ENCODE peak calls at places on chromosomes 12 and 14, in four cellular contexts. One of them, this sample, is unnamed.

GRCh38 chr14:100682749-100683148 is 43.9 kb upstream of the DLK1 start:
- DNase-seq in neuronal stem cell: no peak
- DNase-seq in H1: no peak
- DNase-seq in IMR-90: no peak
- DNase-seq in this sample: no peak

GRCh38 chr12:76611533-76611932 is 52.0 kb upstream of the OSBPL8 start:
- DNase-seq in H1: no peak
- DNase-seq in neuronal stem cell: no peak
- DNase-seq in IMR-90: peak
- DNase-seq in this sample: no peak

GRCh38 chr12:118694128-118694775 is 287.1 kb upstream of the SRRM4 start:
- DNase-seq in H1: no peak
- DNase-seq in IMR-90: no peak
- DNase-seq in neuronal stem cell: no peak
- DNase-seq in this sample: no peak

GRCh38 chr14:95063391-95063790 is 93.9 kb downstream of the DICER1 start:
- DNase-seq in H1: no peak
- DNase-seq in IMR-90: no peak
- DNase-seq in neuronal stem cell: no peak
- DNase-seq in this sample: no peak

GRCh38 chr14:53190938-53191337 is 37.8 kb upstream of the DDHD1 start:
- DNase-seq in IMR-90: peak
- DNase-seq in neuronal stem cell: no peak
- DNase-seq in H1: no peak
- DNase-seq in this sample: no peak

GRCh38 chr12:113088037-113088436 is 31.5 kb downstream of the DTX1 start:
- DNase-seq in IMR-90: no peak
- DNase-seq in neuronal stem cell: no peak
- DNase-seq in H1: no peak
- DNase-seq in this sample: no peak

GRCh38 chr14:36767603-36768281 is 106.1 kb downstream of the PAX9 start:
- DNase-seq in H1: no peak
- DNase-seq in neuronal stem cell: no peak
- DNase-seq in IMR-90: no peak
- DNase-seq in this sample: no peak

GRCh38 chr12:47949441-47950341 is 13.7 kb upstream of the TMEM106C start:
- DNase-seq in IMR-90: peak
- DNase-seq in H1: peak
- DNase-seq in neuronal stem cell: peak
- DNase-seq in this sample: peak

GRCh38 chr12:63978519-63978918 is 134.0 kb downstream of the SRGAP1 start:
- DNase-seq in neuronal stem cell: no peak
- DNase-seq in H1: no peak
- DNase-seq in IMR-90: peak
- DNase-seq in this sample: no peak

GRCh38 chr12:75853621-75854020 is 178.0 kb downstream of the PHLDA1 start:
- DNase-seq in IMR-90: no peak
- DNase-seq in H1: no peak
- DNase-seq in neuronal stem cell: no peak
- DNase-seq in this sample: no peak

GRCh38 chr14:77098470-77099353 is 654 bp downstream of the CIPC start:
- DNase-seq in IMR-90: no peak
- DNase-seq in H1: no peak
- DNase-seq in neuronal stem cell: no peak
- DNase-seq in this sample: peak

GRCh38 chr14:101851716-101852395 is 90.3 kb downstream of the PPP2R5C start:
- DNase-seq in IMR-90: no peak
- DNase-seq in neuronal stem cell: no peak
- DNase-seq in H1: no peak
- DNase-seq in this sample: no peak

GRCh38 chr14:51681411-51681810 is 29.7 kb downstream of the FRMD6 start:
- DNase-seq in neuronal stem cell: no peak
- DNase-seq in H1: no peak
- DNase-seq in IMR-90: no peak
- DNase-seq in this sample: no peak

GRCh38 chr12:94768398-94769039 is 118.2 kb upstream of the TMCC3 start:
- DNase-seq in IMR-90: no peak
- DNase-seq in neuronal stem cell: no peak
- DNase-seq in H1: no peak
- DNase-seq in this sample: no peak

GRCh38 chr14:75631453-75631831 is 29.2 kb downstream of the ERG28 start:
- DNase-seq in neuronal stem cell: peak
- DNase-seq in IMR-90: no peak
- DNase-seq in H1: no peak
- DNase-seq in this sample: peak

GRCh38 chr12:26555139-26555538 is 277.9 kb downstream of the ITPR2 start:
- DNase-seq in IMR-90: peak
- DNase-seq in neuronal stem cell: no peak
- DNase-seq in H1: no peak
- DNase-seq in this sample: no peak

GRCh38 chr14:73644531-73645247 is at the start of gene DNAL1:
- DNase-seq in H1: peak
- DNase-seq in IMR-90: peak
- DNase-seq in neuronal stem cell: peak
- DNase-seq in this sample: peak

GRCh38 chr12:29537292-29537691 is 39.8 kb upstream of the OVCH1 start:
- DNase-seq in H1: no peak
- DNase-seq in neuronal stem cell: no peak
- DNase-seq in IMR-90: peak
- DNase-seq in this sample: no peak

GRCh38 chr12:2876431-2877046 is 435 bp downstream of the FOXM1 start:
- DNase-seq in neuronal stem cell: no peak
- DNase-seq in IMR-90: no peak
- DNase-seq in H1: no peak
- DNase-seq in this sample: no peak
- H3K14ac ChIP-seq in neuronal stem cell: peak
- H3K14ac ChIP-seq in IMR-90: peak
- H3K14ac ChIP-seq in H1: no peak
- H3K14ac ChIP-seq in this sample: peak

GRCh38 chr12:104586325-104587048 is 129.7 kb downstream of the CHST11 start:
- DNase-seq in H1: no peak
- DNase-seq in neuronal stem cell: no peak
- DNase-seq in IMR-90: no peak
- DNase-seq in this sample: no peak
- H3K14ac ChIP-seq in H1: no peak
- H3K14ac ChIP-seq in neuronal stem cell: no peak
- H3K14ac ChIP-seq in IMR-90: no peak
- H3K14ac ChIP-seq in this sample: no peak

DNA sequence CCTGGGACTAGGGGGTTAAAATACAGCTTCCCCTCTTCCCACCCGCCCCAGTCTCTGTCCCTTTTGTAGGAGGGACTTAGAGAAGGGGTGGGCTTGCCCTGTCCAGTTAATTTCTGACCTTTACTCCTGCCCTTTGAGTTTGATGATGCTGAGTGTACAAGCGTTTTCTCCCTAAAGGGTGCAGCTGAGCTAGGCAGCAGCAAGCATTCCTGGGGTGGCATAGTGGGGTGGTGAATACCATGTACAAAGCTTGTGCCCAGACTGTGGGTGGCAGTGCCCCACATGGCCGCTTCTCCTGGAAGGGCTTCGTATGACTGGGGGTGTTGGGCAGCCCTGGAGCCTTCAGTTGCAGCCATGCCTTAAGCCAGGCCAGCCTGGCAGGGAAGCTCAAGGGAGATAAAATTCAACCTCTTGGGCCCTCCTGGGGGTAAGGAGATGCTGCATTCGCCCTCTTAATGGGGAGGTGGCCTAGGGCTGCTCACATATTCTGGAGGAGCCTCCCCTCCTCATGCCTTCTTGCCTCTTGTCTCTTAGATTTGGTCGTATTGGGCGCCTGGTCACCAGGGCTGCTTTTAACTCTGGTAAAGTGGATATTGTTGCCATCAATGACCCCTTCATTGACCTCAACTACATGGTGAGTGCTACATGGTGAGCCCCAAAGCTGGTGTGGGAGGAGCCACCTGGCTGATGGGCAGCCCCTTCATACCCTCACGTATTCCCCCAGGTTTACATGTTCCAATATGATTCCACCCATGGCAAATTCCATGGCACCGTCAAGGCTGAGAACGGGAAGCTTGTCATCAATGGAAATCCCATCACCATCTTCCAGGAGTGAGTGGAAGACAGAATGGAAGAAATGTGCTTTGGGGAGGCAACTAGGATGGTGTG is 1.9 kb downstream of the GAPDH start:
- DNase-seq in neuronal stem cell: no peak
- DNase-seq in IMR-90: no peak
- DNase-seq in H1: no peak
- DNase-seq in this sample: no peak
- H3K14ac ChIP-seq in neuronal stem cell: no peak
- H3K14ac ChIP-seq in IMR-90: peak
- H3K14ac ChIP-seq in H1: no peak
- H3K14ac ChIP-seq in this sample: no peak

DNA sequence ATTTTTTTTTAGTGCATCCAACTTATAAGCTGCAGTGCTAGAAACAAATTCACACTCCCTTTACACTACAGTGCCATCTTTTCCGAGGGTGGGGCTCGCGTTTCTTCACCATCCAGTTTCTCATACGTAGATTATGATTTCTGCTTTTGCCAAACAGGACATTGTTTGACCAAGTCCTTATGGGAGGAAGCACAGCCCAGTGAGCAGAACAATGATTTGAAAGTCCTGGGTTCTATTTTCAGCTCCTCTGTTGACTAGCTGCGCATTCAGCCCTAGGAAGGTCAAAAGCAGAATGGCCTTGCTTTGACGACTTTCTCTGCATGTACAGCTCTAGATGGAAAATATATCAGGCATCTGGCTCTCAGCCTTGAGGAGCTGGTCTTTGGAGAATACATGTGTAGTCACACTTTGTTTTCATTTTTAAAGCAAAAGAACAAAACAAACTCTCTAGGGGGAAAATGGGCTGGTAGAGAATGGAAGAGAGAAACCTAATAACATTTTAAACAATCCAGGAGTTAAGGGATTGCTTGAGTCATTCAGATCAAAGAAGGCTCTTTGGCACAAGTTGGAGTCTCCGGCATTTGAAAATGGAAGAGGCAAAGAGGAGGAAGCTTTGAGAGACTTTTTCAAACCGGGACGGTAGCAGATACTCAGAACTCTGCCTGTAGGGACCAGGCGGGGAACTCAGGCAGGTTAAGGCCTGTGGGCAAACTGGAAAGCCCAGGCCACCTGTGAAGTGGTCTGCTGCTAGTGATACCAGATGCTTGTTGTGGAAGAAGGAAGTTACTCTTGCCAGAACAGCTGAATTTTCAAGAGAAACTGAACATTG is 257.3 kb upstream of the PLEKHG7 start:
- DNase-seq in H1: no peak
- DNase-seq in IMR-90: no peak
- DNase-seq in neuronal stem cell: no peak
- DNase-seq in this sample: no peak
- H3K14ac ChIP-seq in H1: no peak
- H3K14ac ChIP-seq in IMR-90: no peak
- H3K14ac ChIP-seq in neuronal stem cell: no peak
- H3K14ac ChIP-seq in this sample: no peak

GRCh38 chr12:115001538-115001937 is 317.6 kb upstream of the TBX3 start:
- DNase-seq in neuronal stem cell: no peak
- DNase-seq in IMR-90: no peak
- DNase-seq in H1: no peak
- DNase-seq in this sample: no peak
- H3K14ac ChIP-seq in neuronal stem cell: no peak
- H3K14ac ChIP-seq in IMR-90: no peak
- H3K14ac ChIP-seq in H1: no peak
- H3K14ac ChIP-seq in this sample: no peak

GRCh38 chr12:108606492-108606891 is 8.6 kb upstream of the TMEM119 start:
- DNase-seq in neuronal stem cell: no peak
- DNase-seq in H1: no peak
- DNase-seq in IMR-90: no peak
- DNase-seq in this sample: no peak
- H3K14ac ChIP-seq in neuronal stem cell: no peak
- H3K14ac ChIP-seq in H1: no peak
- H3K14ac ChIP-seq in IMR-90: no peak
- H3K14ac ChIP-seq in this sample: no peak

GRCh38 chr14:59343585-59343984 is 121.6 kb downstream of the GPR135 start:
- DNase-seq in IMR-90: no peak
- DNase-seq in neuronal stem cell: no peak
- DNase-seq in H1: no peak
- DNase-seq in this sample: no peak
- H3K14ac ChIP-seq in IMR-90: no peak
- H3K14ac ChIP-seq in neuronal stem cell: no peak
- H3K14ac ChIP-seq in H1: no peak
- H3K14ac ChIP-seq in this sample: no peak

DNA sequence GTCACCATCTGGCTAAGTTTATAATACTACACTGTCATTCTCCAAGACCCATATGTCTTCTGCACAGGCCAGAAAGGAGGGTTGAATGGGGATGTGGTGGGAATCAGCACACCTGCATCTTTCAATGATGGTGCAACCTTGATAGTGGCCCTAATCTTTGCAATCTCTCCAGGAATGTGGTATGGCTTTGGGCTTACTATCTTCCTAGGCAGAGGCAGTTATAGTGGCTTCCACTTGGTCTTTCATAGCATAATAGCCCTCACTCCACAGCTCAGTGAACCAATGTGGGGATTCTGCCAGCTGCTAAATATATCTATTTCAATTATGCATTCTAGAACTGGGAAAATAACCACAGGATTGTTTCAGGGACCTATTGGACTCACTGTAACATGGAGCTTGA is 61.8 kb upstream of the ATP2B1 start:
- DNase-seq in H1: no peak
- DNase-seq in neuronal stem cell: no peak
- DNase-seq in IMR-90: no peak
- DNase-seq in this sample: no peak
- H3K14ac ChIP-seq in H1: no peak
- H3K14ac ChIP-seq in neuronal stem cell: no peak
- H3K14ac ChIP-seq in IMR-90: no peak
- H3K14ac ChIP-seq in this sample: no peak

GRCh38 chr14:59377485-59377884 is 87.7 kb downstream of the GPR135 start:
- DNase-seq in H1: no peak
- DNase-seq in IMR-90: no peak
- DNase-seq in neuronal stem cell: no peak
- DNase-seq in this sample: no peak

GRCh38 chr14:59374048-59374447 is 91.1 kb downstream of the GPR135 start:
- DNase-seq in IMR-90: no peak
- DNase-seq in H1: no peak
- DNase-seq in neuronal stem cell: no peak
- DNase-seq in this sample: no peak

GRCh38 chr14:59376691-59377090 is 88.5 kb downstream of the GPR135 start:
- DNase-seq in IMR-90: no peak
- DNase-seq in H1: no peak
- DNase-seq in neuronal stem cell: no peak
- DNase-seq in this sample: no peak

DNA sequence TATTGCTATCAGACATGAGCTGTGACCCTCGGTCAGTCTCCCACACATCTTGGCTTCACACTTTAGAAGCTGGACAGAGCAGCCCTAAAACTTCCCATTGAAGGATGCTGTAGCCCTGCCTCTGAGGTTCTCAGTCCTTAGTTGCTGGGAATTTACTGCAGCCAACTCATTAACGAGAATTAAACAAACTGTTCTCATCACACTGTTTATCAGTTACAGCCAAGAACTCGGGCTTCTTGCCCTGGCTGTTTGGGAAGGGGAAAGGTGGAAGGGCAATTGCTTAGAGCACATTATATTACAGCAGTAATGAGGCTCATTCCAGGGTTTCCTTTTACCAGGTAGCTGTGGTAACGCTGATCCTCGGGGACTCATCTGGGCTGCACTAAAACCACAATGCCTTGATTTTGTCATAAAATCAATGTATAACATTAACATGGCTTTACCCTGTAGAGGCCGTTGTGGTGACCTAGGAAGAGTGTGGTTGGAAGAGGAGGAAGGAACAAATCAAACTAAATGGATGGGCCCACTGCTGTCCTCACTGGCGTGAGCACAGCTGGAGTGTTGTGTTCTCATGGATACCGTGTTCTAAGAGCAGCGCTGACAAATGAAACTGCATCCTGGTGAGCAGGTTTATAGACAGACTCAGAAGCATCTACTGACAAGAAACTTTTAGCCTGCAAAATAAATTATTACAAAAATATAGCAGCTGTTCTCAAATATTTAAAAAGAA is 87.0 kb downstream of the GPR135 start:
- DNase-seq in neuronal stem cell: no peak
- DNase-seq in H1: no peak
- DNase-seq in IMR-90: no peak
- DNase-seq in this sample: no peak
- H3K14ac ChIP-seq in neuronal stem cell: no peak
- H3K14ac ChIP-seq in H1: no peak
- H3K14ac ChIP-seq in IMR-90: no peak
- H3K14ac ChIP-seq in this sample: no peak

This sample was measured in H9.